ENCODE peak calls at places on chromosome 17, in seven cellular contexts. H, F, J, B, E, I and D are unnamed samples.

GRCh38 chr17:51585514-51586104 is 325.3 kb downstream of the UTP18 start:
- DNase-seq in H (no peak), F (peak), J (no peak), B (no peak), E (no peak), I (no peak), D (no peak)

GRCh38 chr17:31394544-31394943 is 3.1 kb downstream of the RAB11FIP4 start:
- DNase-seq in H (peak), F (peak), J (peak), B (no peak), E (peak), I (peak), D (peak)

GRCh38 chr17:10814083-10814482 is 10.2 kb upstream of the TMEM238L start:
- DNase-seq in H (no peak), F (no peak), J (no peak), B (no peak), E (no peak), I (no peak), D (no peak)

GRCh38 chr17:13484020-13484419 is 117.7 kb downstream of the HS3ST3A1 start:
- DNase-seq in H (no peak), F (no peak), J (no peak), B (no peak), E (no peak), I (peak), D (no peak)

GRCh38 chr17:32656851-32657250 is 170.1 kb downstream of the CDK5R1 start:
- DNase-seq in H (no peak), F (no peak), J (no peak), B (no peak), E (no peak), I (no peak), D (no peak)

GRCh38 chr17:39822051-39822450 is 42.1 kb downstream of the IKZF3 start:
- DNase-seq in H (no peak), F (peak), J (no peak), B (no peak), E (no peak), I (no peak), D (no peak)

GRCh38 chr17:39231587-39232551 is 6.1 kb upstream of the STAC2 start:
- DNase-seq in H (peak), F (peak), J (peak), B (peak), E (peak), I (no peak), D (no peak)

GRCh38 chr17:19717411-19717908 is 1.1 kb upstream of the SLC47A2 start:
- DNase-seq in H (no peak), F (no peak), J (no peak), B (no peak), E (no peak), I (no peak), D (no peak)

GRCh38 chr17:77802333-77802615 is 156.2 kb upstream of the TNRC6C start:
- DNase-seq in H (no peak), F (no peak), J (no peak), B (no peak), E (no peak), I (no peak), D (no peak)

GRCh38 chr17:53150101-53150698 is 672.5 kb upstream of the KIF2B start:
- DNase-seq in H (no peak), F (peak), J (no peak), B (peak), E (no peak), I (no peak), D (no peak)

GRCh38 chr17:55440391-55440790 is 18.8 kb upstream of the MMD start:
- DNase-seq in H (no peak), F (peak), J (no peak), B (no peak), E (no peak), I (no peak), D (no peak)

GRCh38 chr17:75815399-75815798 is 28.8 kb downstream of the UNC13D start:
- DNase-seq in H (no peak), F (no peak), J (no peak), B (no peak), E (no peak), I (no peak), D (no peak)

GRCh38 chr17:47711366-47712099 is 17.6 kb downstream of the TBKBP1 start:
- DNase-seq in H (no peak), F (no peak), J (no peak), B (no peak), E (no peak), I (no peak), D (no peak)

GRCh38 chr17:75845058-75845711 is 981 bp upstream of the UNC13D start:
- DNase-seq in H (peak), F (peak), J (peak), B (peak), E (peak), I (no peak), D (peak)

GRCh38 chr17:11461993-11462548 is 136.2 kb upstream of the DNAH9 start:
- DNase-seq in H (no peak), F (no peak), J (no peak), B (no peak), E (no peak), I (no peak), D (no peak)

GRCh38 chr17:82215095-82215971 is 2.7 kb upstream of the CCDC57 start:
- DNase-seq in H (no peak), F (peak), J (no peak), B (no peak), E (no peak), I (no peak), D (no peak)